ENCODE peak calls at places on chromosomes 11 and 22, in four cellular contexts. Y, D, Z and T are unnamed samples.
A peak's percentile ranks its signal among the peaks of the same experiment; 100 is the strongest.

GRCh38 chr22:43275545-43275981 is 67.6 kb downstream of the SCUBE1 start:
- DNase-seq in Y (no peak), D (no peak), Z (no peak), T (peak; percentile 15)

GRCh38 chr11:16603890-16604783 is 134.3 kb upstream of the C11orf58 start:
- DNase-seq in Y (peak; percentile 62), D (no peak), Z (peak; percentile 72), T (no peak)

GRCh38 chr11:72114570-72114969 is 2.1 kb upstream of the ANAPC15 start:
- DNase-seq in Y (no peak), D (no peak), Z (no peak), T (no peak)

GRCh38 chr11:69443138-69443967 is 38.1 kb upstream of the LINC01488 start:
- DNase-seq in Y (peak; percentile 90), D (peak; percentile 17), Z (peak; percentile 98), T (peak; percentile 96)

GRCh38 chr22:46147061-46147460 is 3.3 kb upstream of the PPARA start:
- DNase-seq in Y (no peak), D (no peak), Z (no peak), T (no peak)

GRCh38 chr22:39144101-39144815 is 8.2 kb downstream of the CBX7 start:
- DNase-seq in Y (peak; percentile 42), D (no peak), Z (peak; percentile 79), T (no peak)

GRCh38 chr11:106172389-106172991 is 95.0 kb downstream of the AASDHPPT start:
- DNase-seq in Y (no peak), D (no peak), Z (no peak), T (no peak)

GRCh38 chr11:85718991-85719807 is 33.2 kb upstream of the CCDC89 start:
- DNase-seq in Y (peak; percentile 11), D (no peak), Z (peak; percentile 88), T (peak; percentile 88)

GRCh38 chr11:59174664-59175033 is 2.7 kb downstream of the DTX4 start:
- DNase-seq in Y (peak; percentile 61), D (no peak), Z (no peak), T (no peak)

GRCh38 chr11:19827399-19828135 is 114.9 kb downstream of the NAV2 start:
- DNase-seq in Y (no peak), D (no peak), Z (no peak), T (no peak)

GRCh38 chr11:32987851-32988250 is 27.8 kb upstream of the DEPDC7 start:
- DNase-seq in Y (no peak), D (no peak), Z (no peak), T (no peak)

GRCh38 chr11:111694851-111695250 is 71.3 kb downstream of the PPP2R1B start:
- DNase-seq in Y (no peak), D (no peak), Z (peak; percentile 66), T (peak; percentile 97)

GRCh38 chr11:17171916-17172315 is 35.9 kb downstream of the PIK3C2A start:
- DNase-seq in Y (no peak), D (no peak), Z (peak; percentile 13), T (no peak)

GRCh38 chr11:32149748-32150147 is 58.9 kb downstream of the RCN1 start:
- DNase-seq in Y (no peak), D (no peak), Z (no peak), T (no peak)

GRCh38 chr22:24435861-24436351 is 8.5 kb downstream of the ADORA2A start:
- DNase-seq in Y (no peak), D (no peak), Z (no peak), T (no peak)

GRCh38 chr22:30301995-30302809 is 12.9 kb upstream of the CASTOR1 start:
- DNase-seq in Y (no peak), D (no peak), Z (peak; percentile 37), T (no peak)

GRCh38 chr11:86931965-86932332 is 23.2 kb downstream of the FZD4 start:
- DNase-seq in Y (no peak), D (no peak), Z (no peak), T (peak; percentile 67)